ENCODE peak calls at places on chromosomes 13 and 19, in four cellular contexts. One of them, this sample, is unnamed.

GRCh38 chr13:114015608-114016295 is 41.9 kb upstream of the C13orf46 start:
- DNase-seq in D341Med: no peak
- DNase-seq in GF-D8: no peak
- DNase-seq in cardiac fibroblast: peak
- DNase-seq in this sample: no peak

GRCh38 chr19:2887391-2887914 is 13.3 kb upstream of the ZNF57 start:
- DNase-seq in cardiac fibroblast: peak
- DNase-seq in D341Med: peak
- DNase-seq in GF-D8: peak
- DNase-seq in this sample: peak

GRCh38 chr19:11781295-11782057 is 14.7 kb downstream of the ZNF441 start:
- DNase-seq in D341Med: no peak
- DNase-seq in cardiac fibroblast: peak
- DNase-seq in GF-D8: no peak
- DNase-seq in this sample: no peak

GRCh38 chr13:41463823-41464602 is 6.7 kb downstream of the RGCC start:
- DNase-seq in cardiac fibroblast: no peak
- DNase-seq in D341Med: no peak
- DNase-seq in GF-D8: no peak
- DNase-seq in this sample: no peak

GRCh38 chr13:23806874-23807522 is 82.2 kb downstream of the MIPEP start:
- DNase-seq in GF-D8: no peak
- DNase-seq in D341Med: no peak
- DNase-seq in cardiac fibroblast: no peak
- DNase-seq in this sample: no peak

GRCh38 chr19:10115392-10116084 is 4.0 kb downstream of the P2RY11 start:
- DNase-seq in cardiac fibroblast: no peak
- DNase-seq in D341Med: no peak
- DNase-seq in GF-D8: no peak
- DNase-seq in this sample: no peak

GRCh38 chr19:50191270-50191669 is 12.2 kb upstream of the MYH14 start:
- DNase-seq in D341Med: no peak
- DNase-seq in GF-D8: no peak
- DNase-seq in cardiac fibroblast: no peak
- DNase-seq in this sample: no peak

GRCh38 chr13:25489238-25489637 is 117.5 kb downstream of the ATP8A2 start:
- DNase-seq in D341Med: no peak
- DNase-seq in cardiac fibroblast: no peak
- DNase-seq in GF-D8: no peak
- DNase-seq in this sample: no peak

GRCh38 chr13:98413796-98414195 is 163.1 kb downstream of the STK24 start:
- DNase-seq in D341Med: no peak
- DNase-seq in GF-D8: no peak
- DNase-seq in cardiac fibroblast: no peak
- DNase-seq in this sample: no peak